ENCODE peak calls at places on chromosome 16, in ten cellular contexts. A is cardiac fibroblast, B is A549, M is fibroblast of mammary gland, S is breast epithelium, E is mucosa of descending colon, P is spleen, D is transverse colon, R is foreskin fibroblast, L is fibroblast of pulmonary artery. O is an unnamed sample.

GRCh38 chr16:67441289-67441753 is 10.4 kb downstream of the HSD11B2 start:
- DNase-seq in A (no peak), B (no peak), M (no peak), S (peak), E (peak), P (no peak), D (peak), R (no peak), L (no peak), O (no peak)

GRCh38 chr16:53809088-53809951 is 105.4 kb downstream of the FTO start:
- DNase-seq in A (peak), B (no peak), M (peak), S (no peak), E (no peak), P (no peak), D (no peak), R (peak), L (peak), O (peak)

GRCh38 chr16:86798247-86799041 is 220.1 kb downstream of the FOXL1 start:
- DNase-seq in A (no peak), B (no peak), M (peak), S (peak), E (no peak), P (no peak), D (no peak), R (no peak), L (no peak), O (no peak)

GRCh38 chr16:15810949-15811348 is 45.9 kb downstream of the MYH11 start:
- DNase-seq in A (no peak), B (no peak), M (no peak), S (no peak), E (no peak), P (no peak), D (no peak), R (no peak), L (no peak), O (no peak)

GRCh38 chr16:31676731-31677130 is 149.0 kb downstream of the AHSP start:
- DNase-seq in A (no peak), B (no peak), M (no peak), S (no peak), E (no peak), P (no peak), D (no peak), R (no peak), L (no peak), O (no peak)

GRCh38 chr16:910181-910580 is 60.6 kb downstream of the LMF1 start:
- DNase-seq in A (no peak), B (no peak), M (no peak), S (no peak), E (no peak), P (no peak), D (no peak), R (no peak), L (no peak), O (no peak)

GRCh38 chr16:76277099-76278030 is at the start of gene CNTNAP4:
- DNase-seq in A (peak), B (no peak), M (peak), S (no peak), E (no peak), P (no peak), D (no peak), R (no peak), L (no peak), O (no peak)

GRCh38 chr16:84868829-84869457 is 49.2 kb downstream of the CRISPLD2 start:
- DNase-seq in A (no peak), B (no peak), M (no peak), S (no peak), E (no peak), P (no peak), D (no peak), R (no peak), L (no peak), O (no peak)

GRCh38 chr16:13426279-13426678 is 493.7 kb upstream of the ERCC4 start:
- DNase-seq in A (no peak), B (no peak), M (no peak), S (no peak), E (no peak), P (no peak), D (no peak), R (no peak), L (no peak), O (no peak)

GRCh38 chr16:82037666-82038065 is 2.6 kb downstream of the HSD17B2 start:
- DNase-seq in A (no peak), B (no peak), M (no peak), S (no peak), E (no peak), P (no peak), D (no peak), R (no peak), L (no peak), O (no peak)

GRCh38 chr16:74034862-74035261 is 261.8 kb upstream of the PSMD7 start:
- DNase-seq in A (peak), B (peak), M (peak), S (no peak), E (no peak), P (no peak), D (peak), R (no peak), L (peak), O (no peak)

GRCh38 chr16:47036201-47036600 is 62.7 kb upstream of the DNAJA2 start:
- DNase-seq in A (no peak), B (peak), M (no peak), S (no peak), E (no peak), P (peak), D (no peak), R (no peak), L (no peak), O (no peak)

GRCh38 chr16:85982563-85982939 is 83.6 kb downstream of the IRF8 start:
- DNase-seq in A (no peak), B (no peak), M (no peak), S (no peak), E (peak), P (peak), D (peak), R (no peak), L (no peak), O (no peak)

GRCh38 chr16:86702824-86703588 is 124.7 kb downstream of the FOXL1 start:
- DNase-seq in A (no peak), B (no peak), M (no peak), S (no peak), E (no peak), P (no peak), D (no peak), R (no peak), L (no peak), O (no peak)

GRCh38 chr16:22257440-22257839 is 39.8 kb upstream of the POLR3E start:
- DNase-seq in A (no peak), B (no peak), M (no peak), S (no peak), E (peak), P (no peak), D (no peak), R (no peak), L (no peak), O (no peak)
- H3K4me3 ChIP-seq in A (no peak), B (no peak), M (no peak), S (no peak), E (no peak), P (no peak), D (no peak), R (no peak), L (no peak), O (no peak)

DNA sequence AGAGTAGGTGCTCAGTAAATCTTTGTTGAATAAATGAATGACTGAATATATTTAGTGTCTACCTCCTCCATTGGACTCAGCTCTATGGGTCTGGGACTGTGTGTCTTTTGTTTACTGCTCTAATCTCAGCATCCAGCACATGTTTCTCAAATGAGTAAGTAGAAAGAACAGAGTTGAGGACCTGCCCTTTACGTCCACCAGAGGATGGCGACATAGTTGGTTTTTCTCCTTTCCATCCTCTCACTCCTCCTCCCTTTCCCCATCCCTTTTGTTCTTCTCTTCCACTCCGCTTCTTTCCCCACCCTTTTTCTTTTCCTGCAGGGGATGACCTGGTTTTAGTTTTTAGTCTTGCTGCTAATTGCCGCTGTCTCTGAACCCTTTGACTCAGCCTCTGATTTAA is 12.1 kb upstream of the CHP2 start:
- DNase-seq in A (no peak), B (no peak), M (no peak), S (no peak), E (no peak), P (no peak), D (no peak), R (no peak), L (no peak), O (no peak)
- TF ChIP-seq CTCF in A (no peak), B (no peak), M (no peak), S (no peak), E (no peak), P (no peak), D (peak), R (no peak), L (no peak), O (no peak)

DNA sequence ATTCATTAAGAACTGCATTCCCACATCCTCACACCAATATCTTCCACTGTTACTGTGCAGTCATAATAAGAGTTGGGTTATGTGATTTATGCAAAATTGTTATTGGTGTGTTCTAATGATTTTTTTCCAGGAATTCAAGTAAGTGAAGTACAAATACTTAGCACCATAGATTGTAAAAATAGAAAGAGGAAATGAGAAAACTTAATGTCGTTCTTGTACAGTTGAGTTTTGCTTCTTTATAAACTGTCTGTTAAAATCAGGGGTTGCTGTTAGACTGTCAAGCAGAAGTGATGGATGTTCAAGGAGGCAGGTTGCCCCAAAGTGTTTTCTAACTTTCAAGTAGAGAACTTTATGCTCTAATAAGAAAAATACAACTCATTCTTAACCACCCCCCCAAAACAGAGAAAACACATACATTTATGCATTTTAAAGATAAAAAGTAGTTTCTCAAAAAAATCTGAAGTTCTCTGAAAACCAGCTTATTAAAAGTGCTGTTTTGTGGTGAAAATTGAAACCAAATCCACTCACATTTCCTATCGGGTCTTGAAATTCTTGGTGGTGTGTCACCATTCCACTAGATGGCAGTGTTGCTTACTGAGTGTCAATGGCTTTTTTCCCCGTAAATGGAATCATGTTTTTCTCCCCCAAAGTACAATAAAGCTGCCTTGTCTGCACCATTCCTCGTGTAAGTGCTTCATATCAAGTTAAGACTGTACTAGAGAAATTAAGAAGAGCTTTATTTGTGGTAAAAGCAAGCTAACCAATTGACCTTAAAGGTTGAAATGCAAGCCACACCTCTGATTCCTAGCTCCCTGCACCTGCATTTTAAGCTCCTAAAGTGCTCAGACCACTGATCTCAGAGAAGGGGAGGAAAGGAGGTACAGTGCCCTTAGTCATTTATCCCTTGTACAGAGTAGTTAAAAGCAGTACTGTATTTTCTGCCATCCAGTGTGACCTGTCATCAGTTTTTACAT is 4.7 kb upstream of the IGSF6 start:
- DNase-seq in A (peak), B (peak), M (peak), S (no peak), E (no peak), P (no peak), D (no peak), R (peak), L (peak), O (no peak)
- H3K4me3 ChIP-seq in A (no peak), B (no peak), M (no peak), S (no peak), E (no peak), P (no peak), D (no peak), R (no peak), L (no peak), O (no peak)

GRCh38 chr16:20740007-20740883 is 1.4 kb downstream of the THUMPD1 start:
- DNase-seq in A (peak), B (peak), M (peak), S (no peak), E (no peak), P (no peak), D (no peak), R (peak), L (peak), O (no peak)
- TF ChIP-seq CTCF in A (peak), B (peak), M (peak), S (peak), E (no peak), P (peak), D (peak), R (peak), L (peak), O (peak)

DNA sequence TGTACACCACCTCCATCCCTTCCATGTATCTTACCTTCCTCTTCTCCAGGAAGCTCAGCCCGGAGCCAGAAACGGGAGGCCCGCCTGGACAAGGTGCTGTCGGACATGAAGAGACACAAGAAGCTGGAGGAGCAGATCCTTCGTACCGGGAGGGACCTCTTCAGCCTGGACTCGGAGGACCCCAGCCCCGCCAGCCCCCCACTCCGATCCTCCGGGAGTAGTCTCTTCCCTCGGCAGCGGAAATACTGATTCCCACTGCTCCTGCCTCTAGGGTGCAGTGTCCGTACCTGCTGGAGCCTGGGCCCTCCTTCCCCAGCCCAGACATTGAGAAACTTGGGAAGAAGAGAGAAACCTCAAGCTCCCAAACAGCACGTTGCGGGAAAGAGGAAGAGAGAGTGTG is 756 bp upstream of the MVP start:
- DNase-seq in A (no peak), B (peak), M (no peak), S (no peak), E (peak), P (no peak), D (peak), R (no peak), L (no peak), O (no peak)
- H3K4me3 ChIP-seq in A (peak), B (peak), M (peak), S (no peak), E (no peak), P (peak), D (no peak), R (peak), L (peak), O (peak)

DNA sequence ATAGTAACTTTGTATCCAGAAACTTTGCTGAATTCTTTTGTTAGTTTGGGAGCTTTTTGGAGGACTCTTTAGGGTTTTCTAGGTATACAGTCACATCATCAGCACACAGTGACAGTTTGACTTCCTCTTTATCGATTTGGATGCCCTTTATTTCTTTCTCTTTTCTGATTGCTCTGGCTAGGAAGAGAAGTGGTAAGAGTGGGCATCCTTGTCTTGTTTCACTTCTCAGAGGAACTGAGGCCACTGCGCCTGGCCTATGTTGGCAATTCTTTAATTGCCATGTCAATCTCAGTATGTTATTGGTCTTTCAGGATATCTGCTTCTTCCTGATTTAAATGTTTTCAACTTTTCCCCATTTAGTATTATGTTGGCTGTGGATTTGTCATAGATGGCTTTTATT is 24.6 kb downstream of the ATF7IP2 start:
- DNase-seq in A (no peak), B (no peak), M (no peak), S (no peak), E (no peak), P (no peak), D (no peak), R (no peak), L (no peak), O (no peak)
- TF ChIP-seq CTCF in A (no peak), B (no peak), M (no peak), S (no peak), E (no peak), P (no peak), D (no peak), R (no peak), L (no peak), O (no peak)

DNA sequence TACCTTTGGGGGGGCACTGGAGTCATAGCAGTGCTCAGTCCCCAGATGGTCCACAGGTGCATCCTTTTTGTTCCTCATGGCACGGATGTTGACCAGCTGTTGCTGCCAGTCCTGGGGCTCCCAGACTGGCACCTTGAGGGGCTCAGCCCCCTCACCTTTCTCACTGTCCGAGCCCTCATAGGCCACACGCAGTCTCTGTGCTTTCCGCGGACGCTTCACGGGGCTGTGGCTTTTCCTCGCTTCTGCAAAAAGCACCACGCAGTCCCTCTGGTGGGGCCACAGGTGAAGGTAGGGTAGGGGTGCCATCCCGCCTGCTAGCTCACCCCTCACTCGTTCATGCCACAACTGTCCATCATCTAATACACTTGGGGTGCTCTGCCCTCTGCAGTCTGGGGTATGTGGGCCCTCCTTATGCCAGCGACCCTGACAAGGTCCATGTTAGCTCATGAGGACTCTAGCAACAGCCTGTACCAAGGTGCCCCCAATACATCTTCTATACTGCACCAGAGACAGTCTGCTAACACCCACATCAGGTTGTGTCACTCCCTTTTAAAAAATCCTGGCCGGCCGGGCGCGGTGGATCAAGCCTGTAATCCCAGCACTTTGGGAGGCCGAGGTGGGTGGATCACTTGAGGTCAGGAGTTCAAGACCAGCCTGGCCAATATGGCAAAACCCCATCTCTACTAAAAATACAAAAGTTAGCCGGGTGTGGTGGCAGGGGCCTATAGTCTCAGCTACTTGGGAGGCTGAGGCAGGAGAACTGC is 1.3 kb downstream of the NTHL1 start:
- DNase-seq in A (no peak), B (no peak), M (no peak), S (no peak), E (no peak), P (no peak), D (no peak), R (no peak), L (no peak), O (no peak)
- H3K4me3 ChIP-seq in A (no peak), B (peak), M (no peak), S (no peak), E (no peak), P (no peak), D (no peak), R (no peak), L (no peak), O (no peak)

GRCh38 chr16:78705694-78706093 is 606.2 kb downstream of the WWOX start:
- DNase-seq in A (no peak), B (peak), M (peak), S (no peak), E (no peak), P (no peak), D (no peak), R (no peak), L (peak), O (no peak)
- TF ChIP-seq CTCF in A (peak), B (no peak), M (peak), S (no peak), E (peak), P (peak), D (peak), R (no peak), L (peak), O (no peak)

O was measured in AG09309.